ENCODE peak calls at places on chromosomes 2 and 18, in six cellular contexts. X is NCI-H1436; A is GM23248; L is stimulated activated CD4-positive, alpha-beta T cell treated with anti-CD3 and anti-CD28 coated beads, Interleukin-1b, Interleukin-23, amount 100 ng/mL, for 1 hour; N is RPMI7951; O is RPMI8226. C is an unnamed sample.
A peak's percentile ranks its signal among the peaks of the same experiment; 100 is the strongest.

GRCh38 chr18:37006742-37007141 is 177.8 kb downstream of the KIAA1328 start:
- DNase-seq in X (no peak), A (no peak), L (no peak), N (no peak), O (no peak), C (no peak)

GRCh38 chr2:102142829-102143449 is 393 bp downstream of the IL1R1 start:
- DNase-seq in X (no peak), A (peak; percentile 70), L (no peak), N (peak; percentile 28), O (no peak), C (no peak)

GRCh38 chr2:238754259-238754658 is 93.6 kb upstream of the TWIST2 start:
- DNase-seq in X (no peak), A (peak; percentile 33), L (no peak), N (no peak), O (peak; percentile 3), C (no peak)

GRCh38 chr2:142841788-142842187 is 35.7 kb upstream of the KYNU start:
- DNase-seq in X (no peak), A (no peak), L (no peak), N (no peak), O (no peak), C (no peak)

GRCh38 chr18:13222371-13223281 is 4.1 kb downstream of the LDLRAD4 start:
- DNase-seq in X (peak; percentile 61), A (peak; percentile 28), L (no peak), N (no peak), O (peak; percentile 16), C (no peak)

GRCh38 chr2:136378712-136379595 is 261.0 kb upstream of the CXCR4 start:
- DNase-seq in X (peak; percentile 48), A (peak; percentile 55), L (peak; percentile 46), N (peak; percentile 20), O (peak; percentile 66), C (peak; percentile 85)

GRCh38 chr2:10016001-10016801 is 27.1 kb upstream of the KLF11 start:
- DNase-seq in X (no peak), A (no peak), L (no peak), N (peak; percentile 16), O (no peak), C (no peak)

GRCh38 chr2:219638948-219639341 is 11.5 kb downstream of the SLC4A3 start:
- DNase-seq in X (no peak), A (peak; percentile 54), L (no peak), N (peak; percentile 25), O (no peak), C (no peak)

GRCh38 chr2:202494300-202494699 is 118.2 kb downstream of the BMPR2 start:
- DNase-seq in X (no peak), A (peak; percentile 86), L (no peak), N (peak; percentile 9), O (no peak), C (no peak)

GRCh38 chr2:164542584-164543021 is 78.7 kb downstream of the GRB14 start:
- DNase-seq in X (no peak), A (peak; percentile 20), L (no peak), N (peak; percentile 74), O (no peak), C (no peak)

GRCh38 chr2:236119003-236119402 is 49.2 kb downstream of the GBX2 start:
- DNase-seq in X (no peak), A (no peak), L (no peak), N (no peak), O (no peak), C (no peak)

GRCh38 chr2:20516646-20517341 is 69.9 kb downstream of the RHOB start:
- DNase-seq in X (no peak), A (peak; percentile 23), L (no peak), N (peak; percentile 47), O (no peak), C (no peak)

GRCh38 chr2:237727363-237727762 is 71.2 kb upstream of the RBM44 start:
- DNase-seq in X (no peak), A (peak; percentile 66), L (no peak), N (peak; percentile 44), O (no peak), C (no peak)

GRCh38 chr2:28662468-28663095 is 89.0 kb upstream of the PPP1CB start:
- DNase-seq in X (no peak), A (peak; percentile 73), L (no peak), N (no peak), O (no peak), C (no peak)

GRCh38 chr2:169714699-169715098 is 18.9 kb upstream of the KLHL23 start:
- DNase-seq in X (no peak), A (peak; percentile 40), L (no peak), N (peak; percentile 47), O (no peak), C (no peak)

GRCh38 chr18:74692367-74693013 is 94.8 kb downstream of the ZNF407 start:
- DNase-seq in X (no peak), A (no peak), L (no peak), N (no peak), O (no peak), C (no peak)

GRCh38 chr2:62475172-62476011 is 30.6 kb downstream of the TMEM17 start:
- DNase-seq in X (no peak), A (peak; percentile 54), L (no peak), N (peak; percentile 40), O (no peak), C (no peak)

GRCh38 chr2:175111200-175111657 is 56.8 kb downstream of the ATF2 start:
- DNase-seq in X (no peak), A (peak; percentile 57), L (no peak), N (peak; percentile 56), O (peak; percentile 42), C (peak; percentile 62)

GRCh38 chr2:112491946-112492345 is 10.0 kb downstream of the TTL start:
- DNase-seq in X (no peak), A (no peak), L (no peak), N (no peak), O (no peak), C (no peak)

GRCh38 chr2:105328281-105329196 is 996 bp downstream of the TGFBRAP1 start:
- DNase-seq in X (no peak), A (peak; percentile 23), L (no peak), N (peak; percentile 80), O (peak; percentile 56), C (peak; percentile 35)

GRCh38 chr2:186575302-186575701 is 14.6 kb upstream of the ITGAV start:
- DNase-seq in X (no peak), A (peak; percentile 99), L (no peak), N (peak; percentile 99), O (peak; percentile 83), C (no peak)

GRCh38 chr2:222358876-222359275 is 60.1 kb upstream of the PAX3 start:
- DNase-seq in X (no peak), A (no peak), L (no peak), N (peak; percentile 99), O (no peak), C (no peak)

GRCh38 chr2:109494351-109494750 is 119.4 kb downstream of the SEPTIN10 start:
- DNase-seq in X (no peak), A (no peak), L (no peak), N (no peak), O (no peak), C (no peak)

GRCh38 chr2:238423561-238424312 is 3.0 kb upstream of the ASB1 start:
- DNase-seq in X (no peak), A (peak; percentile 78), L (no peak), N (peak; percentile 40), O (no peak), C (no peak)

GRCh38 chr2:88549616-88550292 is 77.5 kb downstream of the EIF2AK3 start:
- DNase-seq in X (no peak), A (peak; percentile 21), L (no peak), N (no peak), O (no peak), C (no peak)

GRCh38 chr18:68972176-68972575 is 174.3 kb downstream of the CCDC102B start:
- DNase-seq in X (no peak), A (no peak), L (no peak), N (peak; percentile 14), O (no peak), C (no peak)

GRCh38 chr2:19138264-19138825 is 220.1 kb downstream of the OSR1 start:
- DNase-seq in X (no peak), A (no peak), L (no peak), N (no peak), O (no peak), C (no peak)

GRCh38 chr2:73110622-73111299 is 2.0 kb downstream of the RAB11FIP5 start:
- DNase-seq in X (no peak), A (peak; percentile 81), L (no peak), N (peak; percentile 40), O (no peak), C (no peak)

GRCh38 chr2:27118525-27119329 is at the start of gene CGREF1:
- DNase-seq in X (no peak), A (peak; percentile 58), L (no peak), N (no peak), O (no peak), C (no peak)

GRCh38 chr2:17495590-17495989 is 22.6 kb downstream of the RAD51AP2 start:
- DNase-seq in X (no peak), A (peak; percentile 13), L (no peak), N (no peak), O (no peak), C (no peak)

GRCh38 chr18:56124186-56124585 is 514.2 kb downstream of the TXNL1 start:
- DNase-seq in X (no peak), A (peak; percentile 90), L (no peak), N (peak; percentile 61), O (no peak), C (no peak)

GRCh38 chr2:240163056-240163714 is 22.7 kb upstream of the OTOS start:
- DNase-seq in X (no peak), A (no peak), L (no peak), N (no peak), O (no peak), C (no peak)

GRCh38 chr2:236546561-236546961 is 23.1 kb upstream of the ACKR3 start:
- DNase-seq in X (no peak), A (no peak), L (no peak), N (no peak), O (no peak), C (no peak)

GRCh38 chr18:3245185-3245564 is 2.4 kb upstream of the MYL12A start:
- DNase-seq in X (no peak), A (no peak), L (no peak), N (no peak), O (no peak), C (no peak)

GRCh38 chr2:201258666-201258999 is 1.7 kb upstream of the CASP8 start:
- DNase-seq in X (no peak), A (no peak), L (no peak), N (no peak), O (no peak), C (no peak)

C was measured in MM.1S.